ENCODE peak calls at places on chromosomes 7 and 10, in five cellular contexts. S, L, A, O and P are unnamed samples.

GRCh38 chr7:158452331-158452730 is 135.3 kb downstream of the PTPRN2 start:
- DNase-seq in A (no peak), S (no peak), L (no peak), O (no peak), P (no peak)

GRCh38 chr7:15864260-15864991 is 177.9 kb upstream of the MEOX2 start:
- DNase-seq in A (no peak), L (no peak), O (no peak), S (no peak), P (no peak)

GRCh38 chr7:143361552-143362125 is 874 bp downstream of the FAM131B start:
- DNase-seq in A (no peak), L (no peak), O (no peak), S (no peak), P (peak)

GRCh38 chr10:21696302-21696701 is 162.3 kb downstream of the MLLT10 start:
- DNase-seq in L (no peak), O (no peak), S (no peak), A (no peak), P (no peak)

GRCh38 chr7:121382479-121382878 is 13.6 kb downstream of the FAM3C start:
- DNase-seq in S (no peak), A (no peak), L (no peak), O (no peak), P (no peak)

GRCh38 chr10:62740885-62741284 is 63.6 kb upstream of the ADO start:
- DNase-seq in S (no peak), L (no peak), O (no peak), A (no peak), P (no peak)

GRCh38 chr10:70190581-70190980 is 20.3 kb upstream of the SAR1A start:
- DNase-seq in S (no peak), A (no peak), O (no peak), L (no peak), P (no peak)

GRCh38 chr7:45984386-45985295 is 63.6 kb upstream of the IGFBP3 start:
- DNase-seq in A (no peak), S (no peak), L (peak), O (no peak), P (no peak)

GRCh38 chr10:43211030-43211429 is 55.8 kb downstream of the RASGEF1A start:
- DNase-seq in O (no peak), A (no peak), L (no peak), S (no peak), P (no peak)

GRCh38 chr7:139566736-139567646 is 43.5 kb downstream of the CLEC2L start:
- DNase-seq in A (no peak), O (no peak), L (no peak), S (no peak), P (no peak)

GRCh38 chr7:117350027-117350426 is 27.2 kb upstream of the WNT2 start:
- DNase-seq in S (no peak), A (no peak), L (peak), O (no peak), P (no peak)

GRCh38 chr10:126839094-126839761 is 66.0 kb upstream of the DOCK1 start:
- DNase-seq in A (no peak), S (no peak), L (peak), O (no peak), P (no peak)

GRCh38 chr7:30225863-30226361 is 58.5 kb upstream of the ZNRF2 start:
- DNase-seq in L (peak), A (no peak), S (no peak), O (peak), P (no peak)

GRCh38 chr10:43160067-43160918 is 22.0 kb downstream of the CSGALNACT2 start:
- DNase-seq in A (peak), O (peak), S (no peak), L (no peak), P (no peak)

GRCh38 chr10:132867801-132868644 is 74.3 kb downstream of the CFAP46 start:
- DNase-seq in S (no peak), O (no peak), L (no peak), A (no peak), P (no peak)

GRCh38 chr7:40211291-40212003 is 76.6 kb downstream of the SUGCT start:
- DNase-seq in O (peak), S (no peak), L (no peak), A (no peak), P (no peak)

GRCh38 chr7:114369294-114369693 is 45.3 kb upstream of the FOXP2 start:
- DNase-seq in O (no peak), L (no peak), S (no peak), A (no peak), P (no peak)

GRCh38 chr7:130875265-130875741 is 141.3 kb upstream of the KLF14 start:
- DNase-seq in L (peak), S (peak), A (no peak), O (peak), P (peak)

GRCh38 chr10:116511365-116511764 is 34.4 kb upstream of the PNLIP start:
- DNase-seq in S (no peak), A (no peak), O (no peak), L (no peak), P (no peak)

DNA sequence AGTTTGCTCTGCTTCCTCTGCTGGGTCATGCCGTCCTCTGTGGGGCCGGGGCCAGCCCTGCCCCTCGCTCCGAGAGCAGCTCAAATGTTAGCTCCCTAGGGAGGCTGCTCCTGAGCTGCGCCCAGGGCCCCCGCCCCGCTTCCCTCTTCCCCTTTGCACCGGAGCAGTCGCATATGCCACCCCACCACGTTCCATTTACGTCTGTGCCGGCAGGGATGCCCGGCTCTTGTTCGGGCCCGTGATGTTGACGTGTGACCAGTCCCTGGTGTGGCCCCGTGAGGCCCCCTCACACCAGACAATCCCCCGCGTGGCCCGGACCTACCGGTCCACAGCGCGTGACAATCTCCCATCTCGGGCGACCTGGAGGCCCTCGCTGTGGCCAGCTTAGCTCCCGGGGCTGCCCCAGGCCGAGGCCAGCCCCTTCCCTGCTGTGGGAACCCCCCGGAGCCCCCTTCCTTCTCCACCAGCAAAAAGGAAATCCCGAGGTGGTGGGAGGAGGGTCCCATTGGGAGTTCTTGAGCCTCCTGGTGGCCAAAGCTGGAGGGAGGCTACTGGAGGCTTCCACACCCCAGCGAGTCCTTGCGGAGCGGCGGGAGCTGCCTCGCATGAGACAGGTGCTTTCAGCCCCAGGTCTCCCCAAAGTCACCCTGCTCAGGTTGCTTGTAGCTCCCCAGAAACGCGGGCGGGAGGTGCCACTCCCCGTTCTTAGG is 15.2 kb downstream of the FAM20C start:
- DNase-seq in A (no peak), O (no peak), S (peak), L (no peak), P (peak)
- TF ChIP-seq CTCF in A (peak), O (no peak), S (peak), L (no peak), P (peak)

GRCh38 chr7:55568613-55569268 is 3.6 kb downstream of the VOPP1 start:
- DNase-seq in L (no peak), A (no peak), O (peak), S (no peak), P (no peak)
- TF ChIP-seq CTCF in L (no peak), A (no peak), O (no peak), S (no peak), P (no peak)

GRCh38 chr10:14838582-14839304 is 637 bp downstream of the HSPA14 start:
- DNase-seq in L (peak), S (peak), A (no peak), O (peak), P (peak)

GRCh38 chr10:14839305-14839695 is 1.2 kb downstream of the HSPA14 start:
- DNase-seq in L (peak), S (no peak), A (no peak), O (no peak), P (peak)

GRCh38 chr10:14840178-14840577 is 2.1 kb downstream of the HSPA14 start:
- DNase-seq in L (no peak), S (no peak), O (no peak), A (no peak), P (no peak)

GRCh38 chr10:14837003-14837755 is 658 bp downstream of the CDNF start:
- DNase-seq in S (no peak), A (peak), L (no peak), O (no peak), P (no peak)

GRCh38 chr10:14837756-14838581 is at the start of the genes CDNF, HSPA14 and MSANTD7:
- DNase-seq in A (peak), O (peak), L (peak), S (peak), P (peak)
- TF ChIP-seq CTCF in A (no peak), O (no peak), L (no peak), S (no peak), P (no peak)

DNA sequence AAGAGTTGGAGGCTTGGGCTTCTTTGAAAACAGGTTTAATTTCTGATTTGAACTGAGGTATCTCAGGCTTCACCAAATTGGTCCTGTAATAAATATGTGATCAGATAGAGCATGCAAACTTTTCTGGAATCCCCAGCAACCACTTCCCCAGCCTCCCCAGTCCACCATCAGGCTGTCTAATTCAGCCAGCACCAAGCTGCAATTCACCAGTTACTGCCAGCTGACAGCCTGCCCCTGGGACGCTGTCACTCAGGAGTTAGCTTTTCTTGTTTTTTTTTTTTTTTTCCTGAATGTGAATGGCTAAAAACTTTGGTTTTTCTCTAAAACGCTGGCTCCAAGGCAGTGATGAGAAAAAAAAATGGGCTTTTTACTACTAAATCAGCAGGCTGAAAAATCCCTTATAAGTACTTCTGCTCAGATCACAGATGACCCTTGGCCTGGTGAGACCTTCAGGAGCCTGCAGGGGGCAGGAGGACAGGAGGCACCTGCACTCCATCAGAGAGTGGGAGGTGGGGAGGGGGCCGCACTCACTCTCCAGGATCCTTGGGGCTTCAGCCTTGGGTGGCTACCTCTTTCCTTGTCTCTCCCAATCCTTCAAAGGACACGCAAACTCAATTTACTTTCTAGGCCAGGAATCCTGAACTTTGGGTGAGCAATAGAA is 349.4 kb downstream of the GATA3 start:
- DNase-seq in L (peak), O (no peak), A (no peak), S (peak), P (peak)
- TF ChIP-seq CTCF in L (peak), O (no peak), A (no peak), S (no peak), P (peak)

GRCh38 chr7:116177009-116177408 is 33.3 kb upstream of the TES start:
- DNase-seq in L (no peak), S (no peak), A (peak), O (no peak), P (no peak)

GRCh38 chr7:116185450-116185849 is 24.9 kb upstream of the TES start:
- DNase-seq in L (no peak), A (no peak), O (no peak), S (no peak), P (no peak)

GRCh38 chr7:116182023-116182422 is 28.3 kb upstream of the TES start:
- DNase-seq in O (no peak), S (no peak), A (no peak), L (no peak), P (no peak)

GRCh38 chr7:116185956-116186355 is 24.4 kb upstream of the TES start:
- DNase-seq in S (no peak), A (no peak), O (no peak), L (no peak), P (no peak)

DNA sequence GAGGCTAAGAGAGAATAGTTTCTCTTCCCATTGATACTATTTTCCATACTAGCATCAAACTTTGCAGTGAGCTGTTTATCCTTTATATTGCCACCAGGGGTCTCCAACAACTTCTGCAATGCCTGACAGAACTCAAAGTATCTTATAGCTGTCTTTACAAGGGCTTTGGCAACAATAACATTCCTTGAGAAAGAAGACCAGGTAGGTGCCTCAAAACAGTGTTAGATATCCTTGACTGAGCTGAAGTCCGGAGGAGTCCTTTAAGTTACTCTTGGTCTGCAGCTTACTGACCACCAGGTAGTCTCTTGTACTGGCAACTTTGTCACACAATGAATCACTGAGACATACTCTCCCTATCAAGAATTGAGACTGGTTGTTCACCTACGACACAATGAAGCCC is 30.0 kb upstream of the TES start:
- DNase-seq in O (peak), L (peak), S (peak), A (no peak), P (peak)
- TF ChIP-seq CTCF in O (peak), L (peak), S (peak), A (peak), P (peak)

DNA sequence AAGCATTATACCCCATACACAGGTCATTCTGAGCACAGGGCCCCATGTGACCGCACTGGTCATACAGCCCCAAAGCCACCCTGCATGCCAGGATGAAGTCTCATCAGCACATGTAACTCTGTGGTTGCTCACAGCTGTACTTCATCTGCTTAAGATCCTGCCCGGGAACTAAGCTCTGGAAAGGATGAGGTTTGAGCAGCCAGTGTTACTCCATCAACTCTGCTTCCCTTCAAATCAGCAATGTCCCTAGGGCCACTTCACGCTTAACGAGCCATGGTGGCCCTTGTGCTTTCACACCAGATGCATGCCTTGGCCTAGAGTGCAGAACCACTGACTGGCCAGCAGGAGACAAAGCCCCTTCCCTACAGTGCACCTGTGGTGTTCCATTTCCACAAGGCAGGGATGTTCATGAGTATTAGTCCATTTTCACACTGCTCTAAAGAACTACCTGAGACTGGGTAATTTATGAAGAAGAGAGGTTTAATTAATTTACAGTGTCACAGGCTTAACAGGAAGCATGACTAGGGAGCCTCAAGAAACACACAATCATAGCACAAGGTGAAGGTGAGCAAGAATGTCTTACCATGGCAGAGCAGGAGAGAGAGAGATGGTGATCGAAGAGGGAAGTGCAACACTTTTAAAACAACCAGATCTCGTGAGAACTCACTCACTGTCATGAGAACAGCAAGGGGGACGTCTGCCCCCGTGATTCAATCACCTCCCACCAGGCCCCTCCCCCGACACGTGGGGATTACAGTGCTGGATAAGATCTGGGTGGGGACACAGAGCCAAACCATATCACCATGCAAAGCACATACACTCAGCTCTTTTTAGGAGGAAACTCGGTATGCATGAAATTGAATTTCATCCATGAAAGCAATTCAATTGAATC is 149.0 kb upstream of the CDCA7L start:
- DNase-seq in L (no peak), A (peak), O (no peak), S (no peak), P (no peak)
- TF ChIP-seq CTCF in L (peak), A (no peak), O (no peak), S (peak), P (peak)

DNA sequence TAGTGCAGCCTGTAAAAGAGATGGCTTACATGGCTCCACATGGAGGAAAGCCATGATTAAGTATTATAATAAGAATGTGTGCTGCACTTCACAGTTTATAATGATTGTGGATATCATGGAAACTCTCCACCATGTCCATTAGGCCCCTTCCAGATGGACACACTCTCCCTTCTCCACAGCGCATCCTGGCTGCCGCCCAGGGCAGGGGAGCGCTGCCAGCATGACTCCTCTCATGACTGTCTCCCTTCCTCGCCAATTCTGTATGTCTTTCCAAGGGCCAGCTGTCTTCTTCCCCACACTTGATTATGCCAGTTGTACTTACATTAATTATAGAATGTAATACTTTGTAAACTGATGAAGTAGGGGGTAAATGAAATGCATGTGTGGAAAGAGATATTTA is 259.3 kb upstream of the TMEM72 start:
- DNase-seq in S (no peak), O (no peak), L (no peak), A (no peak), P (no peak)
- TF ChIP-seq CTCF in S (no peak), O (no peak), L (no peak), A (no peak), P (no peak)

GRCh38 chr10:56449770-56450169 is 88.7 kb upstream of the ZWINT start:
- DNase-seq in L (no peak), O (no peak), A (no peak), S (no peak), P (no peak)
- TF ChIP-seq CTCF in L (peak), O (no peak), A (no peak), S (no peak), P (no peak)

GRCh38 chr10:47047127-47047504 is 135.9 kb downstream of the PTPN20 start:
- DNase-seq in L (no peak), A (no peak), S (no peak), O (no peak), P (no peak)

GRCh38 chr10:47049056-47049851 is 138.0 kb downstream of the PTPN20 start:
- DNase-seq in S (no peak), O (no peak), L (no peak), A (no peak), P (no peak)

GRCh38 chr10:47048533-47048905 is 137.3 kb downstream of the PTPN20 start:
- DNase-seq in L (no peak), O (no peak), A (no peak), S (no peak), P (no peak)

GRCh38 chr10:47046321-47047126 is 135.3 kb downstream of the PTPN20 start:
- DNase-seq in A (no peak), O (no peak), S (no peak), L (no peak), P (no peak)

GRCh38 chr10:47047577-47048532 is 136.6 kb downstream of the PTPN20 start:
- DNase-seq in O (peak), L (peak), S (peak), A (peak), P (peak)
- TF ChIP-seq CTCF in O (peak), L (peak), S (peak), A (peak), P (peak)

DNA sequence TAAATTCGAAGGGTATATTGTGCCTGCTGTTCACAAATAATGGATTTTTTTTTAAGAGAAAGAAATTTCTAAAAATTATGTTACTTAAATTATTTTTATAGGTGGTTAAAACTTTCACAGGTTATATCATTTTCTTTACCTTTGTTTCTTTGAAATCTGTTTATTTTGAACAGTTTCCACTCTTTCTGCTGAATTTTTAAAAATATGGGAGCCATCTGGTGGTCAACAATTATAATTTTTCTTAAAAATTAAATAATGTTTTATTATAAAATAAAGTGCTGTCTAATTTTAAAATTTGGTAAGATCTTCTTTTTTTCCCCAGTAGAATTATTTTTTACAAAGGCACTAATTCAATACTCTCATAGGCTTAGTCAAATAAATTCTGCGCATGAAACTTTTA is 263.9 kb downstream of the ETV1 start:
- DNase-seq in L (no peak), S (no peak), A (no peak), O (no peak), P (no peak)
- TF ChIP-seq CTCF in L (peak), S (peak), A (no peak), O (no peak), P (no peak)